ENCODE peak calls at places on chromosome 4, in six cellular contexts. B, Q, D, J, Y and X are unnamed samples.

GRCh38 chr4:139419388-139419914 is 34.5 kb upstream of the RAB33B start:
- DNase-seq in D (no peak), B (peak; percentile 74), Y (no peak), Q (peak; percentile 99), J (peak; percentile 86), X (peak; percentile 67)

GRCh38 chr4:83548151-83548905 is 12.4 kb downstream of the GPAT3 start:
- DNase-seq in Q (peak; percentile 88), J (peak; percentile 97), Y (peak; percentile 86), B (peak; percentile 26), D (peak; percentile 86), X (peak; percentile 85)

GRCh38 chr4:141668200-141668599 is 31.8 kb downstream of the IL15 start:
- DNase-seq in B (no peak), Y (no peak), J (peak; percentile 47), D (no peak), Q (no peak), X (no peak)

GRCh38 chr4:86357608-86358007 is 2.2 kb downstream of the MAPK10 start:
- DNase-seq in Y (no peak), J (no peak), B (no peak), D (no peak), Q (no peak), X (no peak)

GRCh38 chr4:115090483-115091075 is 22.8 kb downstream of the NDST4 start:
- DNase-seq in D (no peak), Q (peak; percentile 1), B (no peak), J (peak; percentile 0), Y (no peak), X (no peak)

GRCh38 chr4:15691346-15692140 is 9.9 kb downstream of the FAM200B start:
- DNase-seq in J (peak; percentile 87), Y (no peak), B (no peak), D (no peak), Q (peak; percentile 19), X (no peak)

GRCh38 chr4:6268650-6269399 is 825 bp upstream of the WFS1 start:
- DNase-seq in Y (no peak), Q (no peak), J (no peak), D (peak; percentile 75), B (no peak), X (no peak)

GRCh38 chr4:123325241-123325681 is 71.3 kb upstream of the SPRY1 start:
- DNase-seq in Q (no peak), Y (no peak), D (no peak), J (no peak), B (no peak), X (no peak)

GRCh38 chr4:26346203-26346620 is 25.4 kb downstream of the RBPJ start:
- DNase-seq in Q (peak; percentile 55), B (no peak), Y (no peak), D (no peak), J (no peak), X (no peak)
- TF ChIP-seq POLR2A in Q (no peak), B (no peak), Y (no peak), D (peak; percentile 53), J (no peak), X (no peak)

GRCh38 chr4:2401610-2401983 is 16.8 kb downstream of the ZFYVE28 start:
- DNase-seq in D (no peak), B (no peak), J (no peak), Y (no peak), Q (no peak), X (no peak)

GRCh38 chr4:2402053-2402452 is 16.4 kb downstream of the ZFYVE28 start:
- DNase-seq in Y (no peak), Q (peak; percentile 42), J (no peak), D (no peak), B (no peak), X (peak; percentile 93)

GRCh38 chr4:2402453-2402852 is 16.0 kb downstream of the ZFYVE28 start:
- DNase-seq in Q (no peak), D (no peak), Y (no peak), B (no peak), J (no peak), X (no peak)

GRCh38 chr4:2399631-2400190 is 18.7 kb downstream of the ZFYVE28 start:
- DNase-seq in Q (no peak), D (no peak), B (no peak), Y (no peak), J (no peak), X (no peak)

DNA sequence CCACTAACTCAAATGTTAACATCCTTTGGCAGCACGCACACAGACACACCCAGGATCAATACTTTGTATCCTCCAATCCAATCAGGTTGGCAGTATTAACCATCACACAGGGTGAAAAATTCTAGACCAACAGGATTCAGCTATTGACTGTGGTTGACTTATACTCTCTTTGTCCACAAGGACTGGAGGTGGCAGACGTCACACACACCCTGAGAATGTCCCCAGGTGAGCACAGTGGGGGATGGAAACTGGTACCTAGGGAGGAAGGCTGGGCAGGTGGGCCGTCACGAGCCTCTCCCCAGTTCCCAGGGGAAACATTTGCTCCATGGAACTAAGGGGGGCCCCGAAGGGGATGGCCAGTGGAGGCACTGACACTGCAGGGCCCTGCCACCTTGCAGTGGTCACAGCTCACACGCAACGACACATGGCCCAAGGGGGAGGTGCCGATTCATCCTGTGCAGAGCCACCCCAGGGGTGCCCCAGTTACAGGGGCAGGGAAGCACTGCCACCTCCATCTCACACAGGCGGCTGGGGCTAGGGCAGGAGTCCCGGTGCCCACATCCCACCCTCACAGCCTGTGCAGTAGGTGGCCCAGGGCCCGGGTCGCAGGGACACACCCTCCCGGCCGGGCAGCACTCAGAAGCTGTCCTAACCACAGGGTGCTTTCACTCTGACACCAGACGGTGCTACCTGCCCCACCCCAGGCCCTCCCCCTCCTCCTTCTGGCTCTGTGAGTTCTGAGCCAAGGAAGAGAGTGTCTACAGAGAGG is 17.4 kb downstream of the ZFYVE28 start:
- DNase-seq in B (no peak), Y (no peak), J (no peak), Q (no peak), D (no peak), X (no peak)
- H3K27ac ChIP-seq in B (no peak overlapping the region), Y (no peak overlapping the region), J (no peak overlapping the region), Q (no peak overlapping the region), D (no peak overlapping the region), X (peak overlapping the region; percentile 73)

GRCh38 chr4:183142566-183143545 is 43.8 kb downstream of the WWC2 start:
- DNase-seq in B (peak; percentile 46), Q (peak; percentile 55), Y (no peak), J (peak; percentile 47), D (no peak), X (peak; percentile 57)
- H3K4me1 ChIP-seq in B (peaks cover 46% of the 10 kb centered on the region), Q (peaks cover 18% of the 10 kb centered on the region), Y (peaks cover 17% of the 10 kb centered on the region), J (peaks cover 17% of the 10 kb centered on the region), D (no peaks in the 10 kb centered on the region), X (peaks cover 18% of the 10 kb centered on the region)

GRCh38 chr4:151325320-151326246 is at the start of gene SH3D19:
- DNase-seq in Q (peak; percentile 91), B (peak; percentile 55), Y (peak; percentile 61), D (peak; percentile 80), J (peak; percentile 19), X (peak; percentile 62)
- TF ChIP-seq POLR2A in Q (peak; percentile 30), B (peak; percentile 69), Y (peak; percentile 52), D (no peak), J (no peak), X (peak; percentile 47)

GRCh38 chr4:127162741-127163140 is 470.0 kb upstream of the INTU start:
- DNase-seq in D (no peak), Q (no peak), J (peak; percentile 86), B (no peak), Y (no peak), X (no peak)
- H3K27ac ChIP-seq in D (no peak overlapping the region), Q (no peak overlapping the region), J (no peak overlapping the region), B (no peak overlapping the region), Y (no peak overlapping the region), X (no peak overlapping the region)

DNA sequence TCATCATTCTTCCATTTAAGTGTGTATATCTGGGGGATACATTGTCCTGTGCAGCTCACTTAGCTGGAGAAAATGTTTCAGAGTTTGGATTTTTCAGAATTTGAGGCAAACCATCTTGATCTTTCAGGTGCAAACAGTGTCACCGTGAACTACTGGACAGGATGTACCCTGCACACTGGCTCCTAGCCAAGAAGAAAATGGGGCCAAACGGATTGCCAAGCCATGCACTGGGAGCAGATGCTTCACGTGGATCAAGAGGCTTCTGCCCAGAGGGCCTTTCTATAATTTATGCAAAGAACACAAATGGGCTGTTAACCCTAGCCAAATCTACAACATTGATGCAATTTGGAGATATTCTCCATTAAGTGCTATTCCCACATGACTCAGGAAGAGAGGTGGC is 46.9 kb upstream of the ATP8A1 start:
- DNase-seq in B (no peak), Q (no peak), D (no peak), Y (no peak), J (no peak), X (no peak)
- H3K4me1 ChIP-seq in B (no peaks in the 10 kb centered on the region), Q (no peaks in the 10 kb centered on the region), D (no peaks in the 10 kb centered on the region), Y (no peaks in the 10 kb centered on the region), J (no peaks in the 10 kb centered on the region), X (no peaks in the 10 kb centered on the region)

GRCh38 chr4:99893029-99893428 is 1.2 kb downstream of the LAMTOR3 start:
- DNase-seq in Y (no peak), D (no peak), Q (no peak), B (no peak), J (no peak), X (no peak)

GRCh38 chr4:99894998-99895397 is 771 bp upstream of the LAMTOR3 start:
- DNase-seq in Y (no peak), B (no peak), D (peak; percentile 80), Q (no peak), J (no peak), X (peak; percentile 55)

GRCh38 chr4:99893991-99894981 is at the start of gene LAMTOR3:
- DNase-seq in Q (peak; percentile 83), D (peak; percentile 97), J (peak; percentile 88), B (peak; percentile 82), Y (peak; percentile 60), X (peak; percentile 94)
- TF ChIP-seq POLR2A in Q (peak; percentile 36), D (no peak), J (peak; percentile 69), B (peak; percentile 45), Y (peak; percentile 12), X (no peak)

GRCh38 chr4:113385500-113385899 is 336.0 kb downstream of the ANK2 start:
- DNase-seq in Y (no peak), B (no peak), Q (no peak), J (no peak), D (no peak), X (no peak)
- H3K27ac ChIP-seq in Y (no peak overlapping the region), B (no peak overlapping the region), Q (no peak overlapping the region), J (no peak overlapping the region), D (no peak overlapping the region), X (no peak overlapping the region)

DNA sequence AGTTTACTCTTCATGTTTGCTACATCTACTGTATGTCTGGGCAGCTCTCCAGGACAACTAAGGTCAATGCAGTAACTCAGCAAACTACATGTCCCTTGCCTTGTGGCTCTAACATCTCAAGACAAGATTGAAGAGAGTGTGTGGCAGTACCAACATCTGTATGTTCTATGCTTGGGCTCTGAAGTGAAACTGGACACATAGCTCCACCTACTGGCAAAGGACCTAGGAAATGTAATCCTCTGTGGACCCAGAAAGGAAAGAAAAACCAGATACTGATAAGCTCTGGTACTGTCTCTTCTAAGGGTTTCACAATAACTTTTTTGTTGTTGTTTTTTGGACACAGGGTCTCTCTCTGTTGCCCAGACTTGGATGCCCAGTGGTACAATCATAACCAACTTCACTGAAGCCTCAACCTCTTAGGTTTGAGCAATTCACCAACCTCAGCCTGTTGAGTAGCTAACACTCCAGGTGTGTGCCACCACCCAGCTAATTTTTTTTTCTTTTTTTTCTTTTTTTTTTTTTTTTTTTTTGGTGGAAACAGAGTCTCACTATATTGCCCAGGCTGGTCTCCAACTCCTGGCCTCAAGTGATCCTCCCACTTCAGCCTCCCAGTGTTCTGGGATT is 64.1 kb downstream of the QDPR start:
- DNase-seq in J (peak; percentile 81), D (no peak), Y (peak; percentile 26), Q (peak; percentile 66), B (peak; percentile 75), X (peak; percentile 55)
- H3K4me1 ChIP-seq in J (peaks cover 3% of the 10 kb centered on the region), D (no peaks in the 10 kb centered on the region), Y (no peaks in the 10 kb centered on the region), Q (peaks cover 9% of the 10 kb centered on the region), B (peaks cover 4% of the 10 kb centered on the region), X (no peaks in the 10 kb centered on the region)